ENCODE peak calls at places on chromosomes 11 and 22, in five cellular contexts. A is body of pancreas, Q is MM.1S, N is heart left ventricle, T is GM12878. R is an unnamed sample. For H3K4me1, the result is how much of the 10 kb centered on the place peaks cover.

GRCh38 chr22:45919504-45920286 is 57.3 kb downstream of the WNT7B start:
- DNase-seq in Q (no peak), T (no peak), N (no peak), A (peak), R (no peak)

GRCh38 chr11:44120169-44120568 is 24.7 kb downstream of the EXT2 start:
- DNase-seq in Q (no peak), A (peak), N (no peak), T (no peak), R (peak)

GRCh38 chr22:30694638-30695350 is at the start of gene OSBP2:
- DNase-seq in A (peak), T (no peak), N (peak), Q (peak), R (peak)

GRCh38 chr22:32997295-32997694 is 60.9 kb downstream of the SYN3 start:
- DNase-seq in A (no peak), T (no peak), N (no peak), Q (no peak), R (no peak)

GRCh38 chr11:2940166-2940929 is 11.1 kb upstream of the PHLDA2 start:
- DNase-seq in A (peak), N (peak), Q (no peak), T (no peak), R (peak)

GRCh38 chr22:46846154-46846831 is 83.8 kb downstream of the TBC1D22A start:
- DNase-seq in T (no peak), Q (no peak), A (no peak), N (no peak), R (no peak)

GRCh38 chr11:83150450-83150849 is 6.5 kb upstream of the PCF11 start:
- DNase-seq in A (no peak), T (no peak), N (no peak), Q (no peak), R (no peak)

GRCh38 chr11:128448487-128448886 is 138.9 kb downstream of the ETS1 start:
- DNase-seq in A (peak), T (no peak), N (no peak), Q (no peak), R (no peak)

GRCh38 chr11:62680825-62681240 is 2.0 kb upstream of the UBXN1 start:
- DNase-seq in Q (peak), A (peak), N (no peak), T (no peak), R (peak)

GRCh38 chr11:89347071-89347470 is 144.1 kb downstream of the NOX4 start:
- DNase-seq in N (no peak), T (no peak), A (no peak), Q (no peak), R (no peak)

GRCh38 chr11:35151896-35152295 is 12.9 kb downstream of the CD44 start:
- DNase-seq in T (no peak), N (no peak), Q (no peak), A (no peak), R (no peak)

GRCh38 chr11:10930224-10930960 is 72.5 kb upstream of the ZBED5 start:
- DNase-seq in Q (no peak), N (no peak), T (no peak), A (peak), R (no peak)

GRCh38 chr11:10026514-10026913 is 267.5 kb downstream of the SBF2 start:
- DNase-seq in Q (no peak), T (no peak), N (no peak), A (no peak), R (no peak)

GRCh38 chr11:74687237-74688005 is 43.8 kb downstream of the CHRDL2 start:
- DNase-seq in A (no peak), Q (no peak), T (no peak), N (no peak), R (no peak)

GRCh38 chr11:75233688-75234295 is 6.8 kb upstream of the TPBGL start:
- DNase-seq in Q (peak), N (no peak), A (no peak), T (no peak), R (no peak)

GRCh38 chr11:76253416-76253815 is 47.1 kb upstream of the WNT11 start:
- DNase-seq in T (no peak), N (peak), Q (no peak), A (no peak), R (no peak)

GRCh38 chr11:124922831-124923230 is 3.8 kb downstream of the HEPN1 start:
- DNase-seq in A (no peak), Q (no peak), N (no peak), T (no peak), R (no peak)

GRCh38 chr11:1326435-1327063 is 17.1 kb upstream of the TOLLIP start:
- DNase-seq in A (no peak), N (no peak), T (no peak), Q (no peak), R (no peak)

GRCh38 chr11:110907629-110908028 is 195.4 kb upstream of the ARHGAP20 start:
- DNase-seq in T (no peak), A (no peak), Q (peak), N (no peak), R (no peak)

GRCh38 chr11:7657306-7658025 is 15.8 kb downstream of the CYB5R2 start:
- DNase-seq in N (no peak), Q (peak), A (peak), T (no peak), R (no peak)

DNA sequence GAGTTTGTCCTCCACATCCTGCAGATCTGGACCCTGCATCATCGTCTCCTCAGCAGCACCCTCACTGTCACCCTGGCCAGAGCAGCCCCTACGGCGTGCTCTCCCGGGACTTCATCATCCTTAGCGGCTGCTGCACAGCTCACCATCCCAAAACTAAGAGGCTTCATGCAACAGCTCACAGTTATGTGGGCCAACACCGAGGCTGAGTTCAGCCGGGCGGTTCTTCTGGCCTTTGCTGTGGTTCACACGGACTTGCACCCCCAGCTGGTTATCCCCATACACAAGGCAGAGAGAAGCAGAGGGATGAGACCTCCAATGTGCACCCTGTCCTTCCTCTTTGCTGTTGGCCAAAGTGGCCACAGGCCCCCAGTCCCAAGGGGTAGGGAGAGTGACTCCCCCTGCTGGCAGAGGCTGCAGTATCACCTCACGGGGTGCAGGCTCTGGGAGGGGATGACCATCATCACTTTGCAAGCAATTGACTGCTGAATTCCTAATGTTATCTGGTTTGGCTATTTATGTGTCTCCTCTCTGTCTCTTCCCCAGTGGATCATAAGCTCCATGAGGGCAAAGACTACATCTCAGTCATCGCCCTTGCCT is 276.8 kb downstream of the BRD1 start:
- DNase-seq in T (no peak), A (no peak), Q (no peak), N (peak), R (no peak)
- TF ChIP-seq CTCF in T (no peak), A (no peak), Q (peak), N (no peak), R (no peak)

GRCh38 chr11:19460718-19461405 is 220.1 kb upstream of the E2F8 start:
- DNase-seq in Q (no peak), N (no peak), A (peak), T (no peak), R (peak)

GRCh38 chr11:19467904-19468303 is 227.2 kb upstream of the E2F8 start:
- DNase-seq in A (no peak), T (no peak), N (no peak), Q (no peak), R (no peak)

DNA sequence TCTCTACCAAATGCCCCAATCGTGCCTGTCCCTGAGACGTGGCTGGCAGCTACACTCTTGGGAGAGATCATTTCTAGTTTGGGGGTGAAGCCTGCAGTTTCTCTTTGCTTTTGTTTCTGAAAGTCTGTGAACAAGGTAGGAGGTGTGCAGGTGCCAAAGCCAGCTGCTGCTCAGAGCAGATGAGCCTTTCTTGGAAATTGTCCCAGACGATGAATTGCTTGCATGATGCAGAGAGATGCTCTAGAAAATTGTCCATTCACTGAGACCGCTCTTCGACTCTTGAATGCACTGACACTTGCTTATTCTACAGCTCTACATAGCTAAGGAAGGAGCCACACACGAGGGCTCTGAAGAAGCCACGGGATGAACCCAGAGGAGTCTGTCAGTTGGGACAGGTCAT is 225.6 kb upstream of the E2F8 start:
- DNase-seq in N (no peak), A (no peak), T (no peak), Q (no peak), R (no peak)
- H3K4me1 ChIP-seq in N (under half), A (under half), T (under half), Q (under half), R (under half)

GRCh38 chr11:130675456-130675855 is 227.0 kb downstream of the ADAMTS15 start:
- DNase-seq in A (peak), T (no peak), N (peak), Q (no peak), R (peak)
- H3K4me3 ChIP-seq in A (no peak), T (no peak), N (no peak), Q (no peak), R (no peak)

DNA sequence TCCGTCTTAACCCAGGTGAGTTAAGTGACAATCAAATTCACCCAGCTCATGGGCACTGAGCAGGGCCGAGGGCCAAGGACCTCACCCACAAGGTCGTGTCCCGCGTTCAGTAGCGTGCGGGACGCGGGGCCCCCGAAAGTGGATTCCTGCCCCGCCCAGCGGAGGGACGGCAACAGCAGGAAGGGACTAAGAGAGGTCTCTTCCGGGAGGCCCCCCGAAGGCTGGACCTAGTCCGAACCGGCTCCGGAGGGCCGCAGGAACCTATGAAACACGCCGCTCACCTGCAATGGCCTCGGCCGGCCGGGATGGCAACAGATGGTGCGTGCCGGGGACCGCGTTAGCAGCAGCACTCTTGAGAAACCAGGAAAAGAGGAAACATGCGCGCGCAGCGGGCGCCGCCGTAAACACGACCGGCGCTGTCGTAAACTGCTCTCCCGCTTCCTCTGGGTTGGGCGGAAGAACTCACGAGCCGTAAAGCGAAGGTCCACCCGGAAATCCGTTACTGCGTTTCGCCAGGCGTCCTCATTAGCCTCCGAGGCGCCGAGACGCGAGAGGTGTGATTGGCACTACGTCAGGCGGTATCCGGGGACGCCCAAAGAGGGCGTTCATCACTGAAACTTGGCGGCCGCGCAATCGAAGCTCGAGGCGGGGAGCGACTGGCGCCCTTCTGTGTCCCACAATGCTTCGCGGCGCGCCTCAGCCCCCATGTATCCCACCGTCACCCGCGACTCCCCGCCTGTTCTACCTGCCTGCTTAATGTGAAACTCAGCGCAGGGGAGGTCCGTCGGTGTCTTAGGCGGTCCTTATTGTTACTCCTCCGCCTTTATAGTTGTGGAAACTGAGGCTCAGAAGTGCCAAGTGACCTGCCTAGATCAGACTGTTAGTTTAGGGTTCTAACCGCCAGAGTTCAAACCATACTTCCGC is at the start of gene EIF3D:
- DNase-seq in Q (peak), T (peak), N (peak), A (peak), R (peak)
- TF ChIP-seq CTCF in Q (no peak), T (no peak), N (no peak), A (peak), R (no peak)

R was measured in left ventricle myocardium inferior.